ENCODE peak calls at places on chromosomes 5 and 9, in four cellular contexts. O is GM12878, B is SK-N-SH, A is K562. V is an unnamed sample.

GRCh38 chr5:132655821-132656773 is 1.9 kb upstream of the IL13 start:
- DNase-seq in A (no peak), B (peak), O (no peak), V (peak)

GRCh38 chr9:123997665-123998277 is 13.8 kb upstream of the LHX2 start:
- DNase-seq in O (peak), B (no peak), A (no peak), V (peak)

GRCh38 chr9:77952641-77953341 is 78.8 kb downstream of the GNAQ start:
- DNase-seq in A (no peak), O (no peak), B (no peak), V (no peak)

GRCh38 chr5:93120048-93120447 is 461.0 kb downstream of the NR2F1-AS1 start:
- DNase-seq in A (no peak), O (no peak), B (no peak), V (no peak)

GRCh38 chr5:140391312-140391711 is 10.3 kb upstream of the ANKHD1 start:
- DNase-seq in B (no peak), O (no peak), A (no peak), V (no peak)

GRCh38 chr9:73118898-73119554 is 32.6 kb upstream of the ANXA1 start:
- DNase-seq in A (no peak), O (no peak), B (no peak), V (no peak)

GRCh38 chr5:95778713-95779426 is 43.7 kb downstream of the GLRX start:
- DNase-seq in B (no peak), O (no peak), A (no peak), V (no peak)

GRCh38 chr5:76145945-76146344 is 62.8 kb downstream of the SV2C start:
- DNase-seq in B (no peak), A (peak), O (no peak), V (peak)

GRCh38 chr5:140986117-140986521 is 19.8 kb downstream of the PCDHAC2 start:
- DNase-seq in O (no peak), B (no peak), A (no peak), V (no peak)

GRCh38 chr5:93511445-93511844 is 69.6 kb downstream of the NR2F1-AS1 start:
- DNase-seq in O (no peak), B (no peak), A (no peak), V (no peak)

GRCh38 chr9:133824802-133825186 is 86.6 kb upstream of the SARDH start:
- DNase-seq in B (no peak), A (no peak), O (no peak), V (no peak)

GRCh38 chr9:112777914-112778313 is 27.4 kb downstream of the SNX30 start:
- DNase-seq in O (no peak), A (no peak), B (no peak), V (no peak)

GRCh38 chr5:15746833-15747232 is 246.9 kb downstream of the FBXL7 start:
- DNase-seq in B (no peak), O (no peak), A (no peak), V (no peak)

GRCh38 chr5:2742921-2743679 is 8.4 kb downstream of the IRX2 start:
- DNase-seq in O (no peak), B (no peak), A (no peak), V (peak)

GRCh38 chr9:9352877-9353481 is 1259.8 kb downstream of the PTPRD start:
- DNase-seq in B (no peak), O (no peak), A (peak), V (no peak)

GRCh38 chr9:26326473-26327044 is 566.0 kb downstream of the CAAP1 start:
- DNase-seq in B (peak), A (no peak), O (peak), V (peak)

GRCh38 chr9:91777437-91777836 is 172.6 kb downstream of the ROR2 start:
- DNase-seq in B (no peak), A (no peak), O (no peak), V (no peak)

GRCh38 chr5:149671544-149671943 is 58.6 kb upstream of the PPARGC1B start:
- DNase-seq in B (no peak), A (no peak), O (no peak), V (no peak)

GRCh38 chr5:176994460-176995121 is 12.0 kb downstream of the UIMC1 start:
- DNase-seq in O (peak), A (peak), B (no peak), V (no peak)

GRCh38 chr5:1975406-1975715 is 92.6 kb upstream of the IRX4 start:
- DNase-seq in O (no peak), B (no peak), A (no peak), V (no peak)

GRCh38 chr9:33676746-33677505 is 118.4 kb upstream of the PRSS3 start:
- DNase-seq in B (peak), A (peak), O (no peak), V (peak)

GRCh38 chr9:124128568-124128967 is 117.0 kb downstream of the LHX2 start:
- DNase-seq in O (no peak), B (no peak), A (no peak), V (no peak)

GRCh38 chr9:98228392-98229089 is 26.9 kb downstream of the TBC1D2 start:
- DNase-seq in A (no peak), B (no peak), O (no peak), V (no peak)

GRCh38 chr5:34656700-34657549 is 797 bp downstream of the RAI14 start:
- DNase-seq in B (peak), A (peak), O (no peak), V (no peak)

GRCh38 chr9:135614821-135615665 is 24.3 kb downstream of the GLT6D1 start:
- DNase-seq in B (peak), O (no peak), A (no peak), V (no peak)

GRCh38 chr5:83721878-83722779 is 1.5 kb upstream of the HAPLN1 start:
- DNase-seq in B (peak), A (no peak), O (no peak), V (peak)

GRCh38 chr5:157502143-157502647 is 42.2 kb downstream of the NIPAL4 start:
- DNase-seq in B (no peak), A (no peak), O (peak), V (no peak)

GRCh38 chr9:126291925-126292324 is 34.7 kb upstream of the MVB12B start:
- DNase-seq in B (no peak), O (no peak), A (no peak), V (no peak)

GRCh38 chr9:126292736-126293521 is 33.7 kb upstream of the MVB12B start:
- DNase-seq in O (no peak), B (no peak), A (no peak), V (no peak)

GRCh38 chr9:126294331-126295081 is 32.1 kb upstream of the MVB12B start:
- DNase-seq in A (no peak), B (no peak), O (no peak), V (no peak)

GRCh38 chr9:126295082-126295477 is 31.5 kb upstream of the MVB12B start:
- DNase-seq in O (no peak), A (no peak), B (no peak), V (no peak)

GRCh38 chr9:126293522-126293889 is 33.1 kb upstream of the MVB12B start:
- DNase-seq in B (peak), O (no peak), A (peak), V (peak)
- TF ChIP-seq USF1 in B (no peak), O (no peak), A (no peak), V (no peak)

GRCh38 chr9:93536167-93536566 is 40.2 kb upstream of the PHF2 start:
- DNase-seq in A (no peak), O (no peak), B (no peak), V (no peak)

GRCh38 chr9:93532121-93532520 is 44.3 kb upstream of the PHF2 start:
- DNase-seq in B (no peak), O (no peak), A (no peak), V (no peak)

GRCh38 chr9:93536874-93537273 is 39.5 kb upstream of the PHF2 start:
- DNase-seq in B (no peak), A (no peak), O (no peak), V (no peak)

GRCh38 chr9:93533863-93534262 is 42.5 kb upstream of the PHF2 start:
- DNase-seq in A (no peak), B (no peak), O (no peak), V (peak)

DNA sequence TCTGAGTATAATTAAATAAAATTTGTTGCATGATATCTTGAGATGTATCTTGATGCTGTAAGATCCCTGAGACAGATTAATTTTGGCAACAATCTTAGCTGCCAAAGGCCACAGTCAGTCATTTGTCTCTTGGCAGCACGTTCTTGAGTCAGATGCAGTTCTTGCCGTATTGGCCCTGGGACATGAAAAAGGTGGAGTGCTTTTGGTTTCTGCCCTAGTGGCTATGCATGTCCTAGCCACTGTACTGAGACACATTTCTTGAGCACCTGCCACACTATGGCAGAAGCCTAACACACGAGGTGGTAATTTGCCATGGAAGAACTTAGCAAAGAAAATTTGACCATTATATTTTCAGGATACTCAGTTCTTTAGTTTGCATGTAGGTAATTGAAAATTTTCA is 45.0 kb upstream of the PHF2 start:
- DNase-seq in O (no peak), A (no peak), B (no peak), V (no peak)
- TF ChIP-seq USF1 in O (no peak), A (no peak), B (no peak), V (no peak)

GRCh38 chr5:61168951-61169350 is 6.7 kb upstream of the SMIM15 start:
- DNase-seq in B (no peak), O (no peak), A (no peak), V (no peak)

GRCh38 chr5:61171479-61171878 is 9.2 kb upstream of the SMIM15 start:
- DNase-seq in B (no peak), A (no peak), O (no peak), V (no peak)

GRCh38 chr5:61162832-61163567 is 732 bp upstream of the SMIM15 start:
- DNase-seq in O (no peak), A (no peak), B (peak), V (no peak)

GRCh38 chr5:61163905-61164304 is 1.6 kb upstream of the SMIM15 start:
- DNase-seq in O (no peak), B (peak), A (no peak), V (peak)

GRCh38 chr5:61167382-61167781 is 5.1 kb upstream of the SMIM15 start:
- DNase-seq in O (no peak), A (no peak), B (peak), V (no peak)
- TF ChIP-seq USF1 in O (no peak), A (no peak), B (no peak), V (no peak)

GRCh38 chr9:21927752-21928151 is 66.4 kb downstream of the CDKN2A start:
- DNase-seq in B (no peak), O (no peak), A (no peak), V (no peak)
- TF ChIP-seq USF1 in B (no peak), O (no peak), A (no peak), V (no peak)

DNA sequence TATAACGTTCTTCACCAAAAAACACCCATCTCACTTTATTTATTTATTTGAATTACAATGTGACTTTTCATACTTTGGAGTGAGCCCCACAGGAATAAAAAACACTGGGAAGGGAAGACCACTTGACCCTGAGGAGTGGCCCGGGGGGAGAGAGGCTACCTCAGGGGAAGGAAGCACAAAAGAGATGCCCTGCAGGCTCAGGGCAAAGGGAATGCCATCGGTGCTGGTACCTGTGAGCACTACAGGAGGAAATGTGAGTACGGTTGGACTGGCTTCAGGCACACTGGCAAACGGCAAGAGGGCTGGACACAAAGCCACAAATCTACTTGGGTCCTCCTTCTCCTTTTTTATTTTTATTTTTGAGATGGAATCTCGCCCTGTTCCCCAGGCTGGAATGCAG is 363.9 kb upstream of the KLF4 start:
- DNase-seq in O (no peak), A (no peak), B (no peak), V (no peak)
- TF ChIP-seq USF1 in O (no peak), A (no peak), B (no peak), V (no peak)